ENCODE peak calls at places on chromosomes 13 and 19, in seven cellular contexts. O, V, F, C, P, G and S are unnamed samples.

GRCh38 chr19:35736913-35737886 is 5.1 kb downstream of the IGFLR1 start:
- DNase-seq in G (no peak), F (no peak), V (no peak), O (peak; percentile 43), P (no peak), C (no peak), S (peak; percentile 67)

GRCh38 chr13:106138620-106139019 is 396.8 kb downstream of the EFNB2 start:
- DNase-seq in G (no peak), V (no peak), O (no peak), P (no peak), C (no peak), F (no peak), S (no peak)

GRCh38 chr13:97439196-97439595 is 5.2 kb downstream of the RAP2A start:
- DNase-seq in F (no peak), O (no peak), C (no peak), V (no peak), G (no peak), P (no peak), S (no peak)

GRCh38 chr19:33301011-33301899 is 1.1 kb downstream of the CEBPA start:
- DNase-seq in O (peak; percentile 37), V (no peak), G (no peak), F (no peak), P (peak; percentile 63), C (no peak), S (no peak)

GRCh38 chr19:42201489-42202289 is 15.8 kb downstream of the DEDD2 start:
- DNase-seq in P (no peak), O (no peak), G (peak; percentile 36), C (no peak), V (no peak), F (no peak), S (peak; percentile 59)

GRCh38 chr19:31266196-31266595 is 83.0 kb downstream of the TSHZ3 start:
- DNase-seq in V (no peak), F (no peak), C (no peak), O (no peak), P (no peak), G (no peak), S (no peak)

GRCh38 chr19:3793799-3794198 is 7.6 kb upstream of the MATK start:
- DNase-seq in V (no peak), O (no peak), P (no peak), C (no peak), G (no peak), F (no peak), S (no peak)

GRCh38 chr13:108428691-108429090 is 159.2 kb downstream of the TNFSF13B start:
- DNase-seq in V (no peak), O (no peak), C (no peak), G (no peak), F (no peak), P (no peak), S (no peak)

GRCh38 chr13:24341439-24341838 is 32.1 kb downstream of the C1QTNF9 start:
- DNase-seq in O (peak; percentile 34), V (no peak), C (peak; percentile 46), F (no peak), G (no peak), P (no peak), S (no peak)

GRCh38 chr19:41339936-41340335 is 13.8 kb downstream of the TGFB1 start:
- DNase-seq in C (peak; percentile 61), F (peak; percentile 67), G (no peak), O (peak; percentile 25), P (peak; percentile 36), V (no peak), S (no peak)

GRCh38 chr19:33518541-33518940 is 3.0 kb downstream of the PEPD start:
- DNase-seq in P (peak; percentile 30), G (no peak), F (no peak), O (no peak), V (no peak), C (no peak), S (no peak)

GRCh38 chr13:91100944-91101343 is 246.5 kb upstream of the MIR17HG start:
- DNase-seq in C (no peak), G (no peak), F (no peak), V (no peak), O (no peak), P (no peak), S (no peak)

GRCh38 chr19:33161201-33161600 is 29.3 kb downstream of the WDR88 start:
- DNase-seq in F (no peak), O (no peak), G (no peak), V (no peak), C (no peak), P (no peak), S (no peak)

GRCh38 chr19:4967738-4968461 is 1.0 kb upstream of the KDM4B start:
- DNase-seq in C (no peak), O (peak; percentile 66), P (no peak), F (peak; percentile 49), G (no peak), V (no peak), S (peak; percentile 47)

GRCh38 chr13:27086599-27087265 is 84.9 kb downstream of the USP12 start:
- DNase-seq in C (peak; percentile 40), F (peak; percentile 16), P (no peak), O (no peak), G (no peak), V (no peak), S (no peak)

GRCh38 chr19:12938536-12939291 is at the start of gene CALR:
- DNase-seq in G (peak; percentile 36), P (no peak), F (peak; percentile 24), V (peak; percentile 65), O (peak; percentile 80), C (no peak), S (peak; percentile 68)

GRCh38 chr19:39325778-39326680 is 5.4 kb upstream of the LRFN1 start:
- DNase-seq in V (no peak), C (peak; percentile 7), F (no peak), O (peak; percentile 23), P (peak; percentile 76), G (no peak), S (peak; percentile 52)

GRCh38 chr19:39327318-39327717 is 6.7 kb upstream of the LRFN1 start:
- DNase-seq in P (peak; percentile 56), V (no peak), F (no peak), C (no peak), G (no peak), O (no peak), S (no peak)

GRCh38 chr19:39329948-39330347 is 5.9 kb downstream of the GMFG start:
- DNase-seq in O (no peak), C (no peak), G (no peak), F (no peak), P (no peak), V (no peak), S (no peak)

GRCh38 chr19:39324242-39324842 is 3.7 kb upstream of the LRFN1 start:
- DNase-seq in G (no peak), F (no peak), C (no peak), O (no peak), P (no peak), V (no peak), S (no peak)

DNA sequence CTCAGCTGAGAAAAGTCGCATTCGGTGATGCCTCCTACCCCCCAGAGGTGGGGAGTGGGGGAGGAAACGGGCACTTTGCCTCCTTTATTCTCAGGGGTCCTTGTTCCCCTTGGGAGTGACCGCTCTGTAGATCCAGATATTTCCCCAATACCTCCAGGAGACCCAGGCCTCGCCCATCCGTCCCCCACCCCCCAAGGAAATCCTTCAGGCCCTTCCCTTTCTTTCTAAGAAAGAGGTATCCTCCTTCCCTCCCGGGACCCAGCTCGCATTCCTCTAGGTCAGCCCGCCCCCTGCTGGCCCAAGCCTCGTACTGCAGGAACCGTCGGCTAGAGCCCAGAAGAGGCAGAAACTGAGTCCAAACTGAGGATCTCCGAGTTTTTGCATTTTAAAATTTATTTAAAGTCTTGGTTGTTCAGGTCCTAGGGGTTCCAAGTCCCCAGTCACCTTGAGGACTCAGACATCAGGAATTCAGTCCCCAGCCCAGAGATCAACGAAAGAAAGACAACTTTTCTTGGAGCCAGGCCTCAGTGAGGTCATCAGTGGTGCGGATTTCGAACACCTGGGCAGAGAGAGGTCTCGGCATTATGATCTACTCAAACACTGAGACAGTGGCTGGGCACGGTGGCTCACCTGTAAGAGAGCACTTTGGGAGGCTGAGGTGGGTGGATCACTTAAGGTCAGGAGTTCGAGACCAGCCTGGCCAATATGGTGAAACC is 7.5 kb upstream of the LRFN1 start:
- DNase-seq in O (peak; percentile 83), F (peak; percentile 36), G (peak; percentile 59), V (peak; percentile 91), P (peak; percentile 94), C (peak; percentile 53), S (peak; percentile 89)
- H2AFZ ChIP-seq in O (peak overlapping the region; percentile 61), F (no peak overlapping the region), G (no peak overlapping the region), V (no peak overlapping the region), P (peak overlapping the region; percentile 97), C (peak overlapping the region; percentile 1), S (no peak overlapping the region)

GRCh38 chr19:47660435-47660832 is 51.5 kb downstream of the BICRA start:
- DNase-seq in C (no peak), O (no peak), P (no peak), G (no peak), F (peak; percentile 35), V (peak; percentile 75), S (no peak)
- H4K20me1 ChIP-seq in C (peaks cover 76% of the 10 kb centered on the region), O (peaks cover 5% of the 10 kb centered on the region), P (peaks cover 33% of the 10 kb centered on the region), G (peaks cover 3% of the 10 kb centered on the region), F (no peaks in the 10 kb centered on the region), V (peaks cover 19% of the 10 kb centered on the region), S (no peaks in the 10 kb centered on the region)

DNA sequence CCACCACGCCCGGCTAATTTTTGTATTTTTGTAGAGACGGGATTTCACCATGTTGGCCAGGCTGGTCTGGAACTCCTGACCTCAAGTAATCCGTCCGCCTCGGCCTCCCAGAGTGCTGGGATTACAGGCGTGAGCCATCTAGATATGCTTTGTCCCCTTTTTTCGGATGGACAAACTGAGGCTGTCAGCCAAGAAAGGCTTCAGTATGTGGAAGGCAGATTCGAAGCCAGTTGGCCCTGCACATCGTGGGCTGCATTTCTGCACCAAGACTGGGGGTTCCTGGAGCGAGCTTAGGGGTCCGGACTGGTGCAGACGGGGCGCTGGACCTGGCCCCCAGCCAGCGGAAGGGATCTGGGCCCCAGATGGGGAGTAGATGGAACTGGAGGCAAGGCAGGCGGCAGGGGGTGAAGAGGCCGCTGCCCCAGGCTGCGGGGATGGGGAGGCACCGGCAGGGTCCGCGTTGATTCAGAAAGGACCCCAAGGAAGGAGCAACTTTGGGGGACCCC is 9.7 kb upstream of the JUND start:
- DNase-seq in F (no peak), V (no peak), P (peak; percentile 26), C (no peak), G (no peak), O (no peak), S (no peak)
- H2AFZ ChIP-seq in F (no peak overlapping the region), V (peak overlapping the region; percentile 10), P (peak overlapping the region; percentile 85), C (peak overlapping the region; percentile 95), G (no peak overlapping the region), O (peak overlapping the region; percentile 63), S (no peak overlapping the region)

GRCh38 chr19:49985926-49986325 is 25.0 kb upstream of the SIGLEC11 start:
- DNase-seq in G (no peak), F (no peak), V (no peak), C (no peak), O (no peak), P (no peak), S (no peak)
- H4K20me1 ChIP-seq in G (no peaks in the 10 kb centered on the region), F (no peaks in the 10 kb centered on the region), V (no peaks in the 10 kb centered on the region), C (peaks cover 28% of the 10 kb centered on the region), O (no peaks in the 10 kb centered on the region), P (no peaks in the 10 kb centered on the region), S (peaks cover 22% of the 10 kb centered on the region)